ENCODE peak calls at places on chromosomes 7 and 10, in four cellular contexts. Y is Kasumi-1, E is NT2/D1, D is breast epithelium. X is an unnamed sample.

GRCh38 chr7:5279734-5280133 is 3.0 kb upstream of the SLC29A4 start:
- DNase-seq in Y (no peak), E (no peak), D (no peak), X (no peak)

GRCh38 chr7:404782-405488 is 114.7 kb downstream of the PDGFA start:
- DNase-seq in Y (no peak), E (no peak), D (no peak), X (no peak)

GRCh38 chr10:131573256-131574215 is 262.0 kb upstream of the TCERG1L start:
- DNase-seq in Y (no peak), E (no peak), D (peak), X (no peak)

GRCh38 chr7:12814797-12815196 is 127.4 kb downstream of the ARL4A start:
- DNase-seq in Y (no peak), E (no peak), D (no peak), X (no peak)

GRCh38 chr7:35725280-35725680 is 30.3 kb upstream of the HERPUD2 start:
- DNase-seq in Y (no peak), E (no peak), D (no peak), X (peak)

GRCh38 chr10:77461636-77462296 is 175.8 kb downstream of the KCNMA1 start:
- DNase-seq in Y (no peak), E (no peak), D (no peak), X (no peak)

GRCh38 chr10:68938117-68938516 is 17.9 kb upstream of the DDX21 start:
- DNase-seq in Y (no peak), E (no peak), D (no peak), X (no peak)

GRCh38 chr10:117944676-117945447 is 101.9 kb downstream of the RAB11FIP2 start:
- DNase-seq in Y (no peak), E (no peak), D (no peak), X (no peak)

GRCh38 chr7:117323877-117324699 is 1.2 kb upstream of the WNT2 start:
- DNase-seq in Y (no peak), E (no peak), D (peak), X (no peak)

GRCh38 chr7:48665361-48666135 is 258.8 kb upstream of the CDC14C start:
- DNase-seq in Y (no peak), E (no peak), D (no peak), X (no peak)

GRCh38 chr7:80597875-80598274 is 40.6 kb upstream of the CD36 start:
- DNase-seq in Y (no peak), E (no peak), D (no peak), X (no peak)